ENCODE peak calls at places on chromosomes 16 and 17, in seven cellular contexts. P, B, W, T, J, X and H are unnamed samples.
A peak's percentile ranks its signal among the peaks of the same experiment; 100 is the strongest.

GRCh38 chr16:11627822-11628457 is 40.3 kb upstream of the SNN start:
- DNase-seq in P (peak; percentile 60), B (no peak), W (no peak), T (no peak), J (no peak), X (peak; percentile 80), H (no peak)

GRCh38 chr17:17897442-17897841 is 60.7 kb upstream of the SREBF1 start:
- DNase-seq in P (no peak), B (no peak), W (no peak), T (no peak), J (no peak), X (no peak), H (no peak)

GRCh38 chr17:11081342-11081741 is 159.7 kb upstream of the SHISA6 start:
- DNase-seq in P (no peak), B (no peak), W (no peak), T (no peak), J (no peak), X (no peak), H (no peak)

GRCh38 chr17:30296499-30297038 is 4.8 kb upstream of the BLMH start:
- DNase-seq in P (no peak), B (no peak), W (no peak), T (no peak), J (no peak), X (peak; percentile 27), H (no peak)

GRCh38 chr16:72946474-72947194 is 101.3 kb downstream of the ZFHX3 start:
- DNase-seq in P (peak; percentile 20), B (no peak), W (no peak), T (no peak), J (no peak), X (peak; percentile 69), H (no peak)

GRCh38 chr16:69836252-69836651 is 74.1 kb downstream of the WWP2 start:
- DNase-seq in P (no peak), B (no peak), W (no peak), T (no peak), J (no peak), X (no peak), H (no peak)

GRCh38 chr16:3718628-3719027 is 1.3 kb upstream of the TRAP1 start:
- DNase-seq in P (no peak), B (no peak), W (no peak), T (no peak), J (no peak), X (no peak), H (no peak)

GRCh38 chr17:13351046-13351445 is 250.7 kb downstream of the HS3ST3A1 start:
- DNase-seq in P (peak; percentile 69), B (no peak), W (no peak), T (no peak), J (no peak), X (peak; percentile 91), H (no peak)

GRCh38 chr17:81365148-81365600 is 30.1 kb upstream of the BAHCC1 start:
- DNase-seq in P (peak; percentile 84), B (peak; percentile 41), W (no peak), T (peak; percentile 82), J (peak; percentile 75), X (peak; percentile 48), H (peak; percentile 68)

GRCh38 chr17:9174779-9175574 is 153.7 kb downstream of the NTN1 start:
- DNase-seq in P (no peak), B (no peak), W (no peak), T (no peak), J (no peak), X (no peak), H (no peak)

GRCh38 chr16:15822957-15823356 is 33.9 kb downstream of the MYH11 start:
- DNase-seq in P (no peak), B (no peak), W (no peak), T (no peak), J (no peak), X (no peak), H (no peak)

GRCh38 chr17:81073967-81074366 is 39.0 kb downstream of the BAIAP2 start:
- DNase-seq in P (no peak), B (no peak), W (no peak), T (no peak), J (no peak), X (no peak), H (no peak)

GRCh38 chr16:67967956-67968439 is 439 bp downstream of the SLC12A4 start:
- DNase-seq in P (peak; percentile 25), B (peak; percentile 35), W (peak; percentile 32), T (no peak), J (peak; percentile 42), X (peak; percentile 55), H (no peak)

DNA sequence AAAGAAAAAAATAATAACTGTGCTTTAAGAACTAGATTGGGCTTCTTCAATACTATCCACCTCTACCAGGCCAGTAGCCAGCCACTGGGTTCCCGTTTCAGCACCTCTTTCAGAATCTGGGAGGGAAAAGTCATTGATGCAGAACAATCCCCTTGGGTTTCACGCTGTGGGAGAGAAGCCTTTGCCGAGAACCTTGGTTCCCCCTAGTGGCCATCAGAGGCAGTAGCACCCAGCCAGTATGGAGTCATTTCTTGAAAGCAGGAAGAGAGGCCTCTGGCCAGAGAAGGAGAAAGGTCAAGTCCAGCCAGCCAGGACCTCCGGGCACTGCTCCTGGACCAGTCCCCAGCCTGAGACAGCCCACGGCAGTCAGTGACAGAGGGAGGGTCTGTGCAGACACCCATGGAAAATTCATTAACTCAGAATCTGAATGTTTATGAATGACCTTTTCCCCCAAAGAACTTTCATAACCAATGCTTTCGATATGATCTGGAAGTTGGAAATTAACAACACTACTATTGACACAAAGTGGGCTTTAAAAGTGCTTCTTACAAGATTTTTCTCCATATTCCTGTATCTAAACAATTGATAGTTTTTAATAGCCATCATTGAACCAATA is 51.2 kb upstream of the CDH5 start:
- DNase-seq in P (peak; percentile 70), B (peak; percentile 81), W (peak; percentile 76), T (peak; percentile 80), J (peak; percentile 77), X (peak; percentile 94), H (peak; percentile 76)
- H2BK120ac ChIP-seq in P (no peak overlapping the region), B (no peak overlapping the region), W (no peak overlapping the region), T (no peak overlapping the region), J (no peak overlapping the region), X (no peak overlapping the region), H (no peak overlapping the region)

GRCh38 chr16:48494742-48495141 is 109.5 kb upstream of the SIAH1 start:
- DNase-seq in P (no peak), B (no peak), W (no peak), T (no peak), J (no peak), X (no peak), H (no peak)
- H2BK120ac ChIP-seq in P (no peak overlapping the region), B (no peak overlapping the region), W (no peak overlapping the region), T (no peak overlapping the region), J (no peak overlapping the region), X (no peak overlapping the region), H (no peak overlapping the region)

GRCh38 chr16:57484515-57485005 is 1.7 kb downstream of the DOK4 start:
- DNase-seq in P (no peak), B (no peak), W (no peak), T (no peak), J (no peak), X (no peak), H (no peak)

GRCh38 chr16:57483725-57484514 is 2.4 kb downstream of the DOK4 start:
- DNase-seq in P (no peak), B (no peak), W (no peak), T (no peak), J (no peak), X (peak; percentile 48), H (no peak)

GRCh38 chr16:57485916-57486857 is at the start of gene DOK4:
- DNase-seq in P (peak; percentile 58), B (peak; percentile 75), W (peak; percentile 63), T (peak; percentile 72), J (peak; percentile 70), X (peak; percentile 74), H (no peak)

GRCh38 chr16:57486858-57487834 is 853 bp upstream of the DOK4 start:
- DNase-seq in P (no peak), B (no peak), W (no peak), T (no peak), J (no peak), X (no peak), H (no peak)

DNA sequence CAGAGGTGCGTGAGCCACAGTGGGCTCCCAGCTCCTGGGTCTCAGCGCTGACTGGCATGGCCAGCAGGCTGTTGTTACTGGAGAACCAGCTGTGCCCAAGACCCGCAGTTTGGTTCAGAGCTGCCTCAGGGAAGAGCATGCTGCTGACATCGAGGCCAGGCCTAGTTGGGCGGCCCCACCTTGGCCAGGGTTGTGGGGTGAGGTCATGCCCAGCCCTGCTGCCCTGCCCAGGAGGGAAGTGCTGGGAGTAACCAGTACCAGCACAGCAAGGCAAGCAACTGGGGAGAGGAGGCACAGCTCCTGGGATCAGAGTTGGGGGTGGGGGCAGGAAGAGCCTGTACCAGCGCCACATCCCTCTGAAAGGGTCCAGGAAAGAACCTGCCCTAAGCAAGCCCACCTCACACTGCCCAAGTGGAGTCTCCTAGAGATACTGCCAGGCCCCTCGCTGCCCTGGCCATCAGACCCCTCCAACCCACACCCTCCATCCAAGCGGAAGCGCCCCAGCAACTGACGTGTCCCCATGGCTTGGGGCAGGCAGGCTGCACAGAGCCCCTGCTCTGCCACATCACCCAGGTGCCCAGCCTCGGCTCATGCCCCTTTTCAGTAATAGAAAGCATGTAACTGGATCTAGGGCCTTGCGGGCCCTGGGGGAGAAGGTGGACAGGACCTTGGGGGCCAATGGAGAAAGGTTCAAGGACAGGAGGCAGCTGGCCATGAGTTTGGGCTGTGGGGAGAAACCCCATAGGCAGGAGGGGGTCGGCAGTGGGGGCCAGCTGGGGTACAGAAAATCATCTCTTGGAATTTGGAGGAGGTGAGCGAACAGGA is 990 bp downstream of the DOK4 start:
- DNase-seq in P (no peak), B (no peak), W (no peak), T (peak; percentile 24), J (no peak), X (no peak), H (no peak)
- H2BK120ac ChIP-seq in P (no peak overlapping the region), B (no peak overlapping the region), W (peak overlapping the region; percentile 24), T (no peak overlapping the region), J (no peak overlapping the region), X (peak overlapping the region; percentile 63), H (no peak overlapping the region)

DNA sequence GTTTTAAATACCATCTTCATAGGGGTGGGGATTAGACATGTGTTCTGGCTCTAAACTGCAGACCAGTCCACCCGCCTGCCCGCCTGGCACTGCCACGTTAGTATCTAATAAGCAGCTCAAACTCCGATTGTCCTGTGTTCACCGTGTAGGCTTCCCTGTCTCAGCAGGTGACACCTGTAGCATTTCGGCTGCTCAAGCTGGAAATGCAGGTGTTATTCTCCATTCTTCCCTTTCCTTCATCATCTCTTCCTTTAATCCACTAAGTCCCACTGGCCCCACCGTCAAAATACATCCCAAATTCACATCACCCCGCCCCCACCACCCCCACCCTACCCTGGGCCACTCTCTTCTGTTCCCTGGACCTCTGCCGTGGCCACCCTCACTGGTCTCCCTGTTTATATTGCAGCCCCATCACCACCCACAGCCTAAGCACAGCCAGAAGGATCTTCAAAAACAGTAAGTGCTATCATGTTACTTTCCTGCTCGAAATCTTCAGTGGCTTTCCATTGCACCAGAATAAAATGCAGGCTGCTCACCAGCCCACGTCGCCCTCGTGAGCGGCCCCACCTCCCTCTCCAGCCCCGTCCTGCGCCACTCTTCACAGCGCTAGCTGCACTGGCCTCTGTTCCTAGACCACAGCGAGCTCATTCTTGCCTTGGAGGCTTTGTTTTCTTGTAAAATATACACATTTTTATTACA is 65.1 kb downstream of the RTN4RL1 start:
- DNase-seq in P (peak; percentile 61), B (no peak), W (no peak), T (no peak), J (no peak), X (no peak), H (no peak)
- H2BK120ac ChIP-seq in P (no peak overlapping the region), B (no peak overlapping the region), W (no peak overlapping the region), T (no peak overlapping the region), J (no peak overlapping the region), X (no peak overlapping the region), H (no peak overlapping the region)